ENCODE peak calls at places on chromosomes 6 and 20, in seven cellular contexts. D, K, G, V, H, X and P are unnamed samples.

GRCh38 chr20:22512911-22513489 is 71.4 kb downstream of the FOXA2 start:
- DNase-seq in G (no peak), K (no peak), V (no peak), X (no peak), D (no peak), H (no peak), P (no peak)

GRCh38 chr6:293185-294174 is 1.2 kb downstream of the DUSP22 start:
- DNase-seq in K (peak), V (no peak), G (no peak), D (no peak), X (no peak), H (no peak), P (no peak)

GRCh38 chr20:20685635-20686034 is 26.8 kb downstream of the RALGAPA2 start:
- DNase-seq in D (no peak), G (no peak), X (no peak), V (no peak), K (no peak), H (no peak), P (no peak)

GRCh38 chr6:142387997-142388815 is 86.4 kb downstream of the ADGRG6 start:
- DNase-seq in G (no peak), K (peak), H (peak), V (peak), D (no peak), X (peak), P (no peak)

GRCh38 chr20:40073535-40074111 is 615.4 kb downstream of the MAFB start:
- DNase-seq in D (no peak), V (no peak), K (no peak), X (no peak), H (no peak), G (no peak), P (no peak)

GRCh38 chr6:160978141-160978926 is 13.2 kb upstream of the MAP3K4 start:
- DNase-seq in X (peak), D (no peak), G (no peak), K (no peak), H (no peak), V (no peak), P (no peak)

GRCh38 chr6:41942045-41942851 is 640 bp upstream of the CCND3 start:
- DNase-seq in K (no peak), D (no peak), V (no peak), H (no peak), G (no peak), X (peak), P (no peak)

GRCh38 chr6:124743420-124743819 is 218.8 kb upstream of the RNF217 start:
- DNase-seq in H (no peak), G (no peak), D (no peak), K (no peak), V (no peak), X (no peak), P (no peak)

GRCh38 chr6:125237764-125238163 is 64.0 kb downstream of the HDDC2 start:
- DNase-seq in D (no peak), G (no peak), K (no peak), H (no peak), X (no peak), V (no peak), P (no peak)

GRCh38 chr6:150813319-150813992 is 52.0 kb upstream of the MTHFD1L start:
- DNase-seq in D (no peak), G (no peak), H (peak), X (peak), K (peak), V (peak), P (no peak)

GRCh38 chr6:7051780-7052440 is 55.9 kb upstream of the RREB1 start:
- DNase-seq in D (peak), K (peak), G (no peak), H (peak), X (no peak), V (peak), P (no peak)

DNA sequence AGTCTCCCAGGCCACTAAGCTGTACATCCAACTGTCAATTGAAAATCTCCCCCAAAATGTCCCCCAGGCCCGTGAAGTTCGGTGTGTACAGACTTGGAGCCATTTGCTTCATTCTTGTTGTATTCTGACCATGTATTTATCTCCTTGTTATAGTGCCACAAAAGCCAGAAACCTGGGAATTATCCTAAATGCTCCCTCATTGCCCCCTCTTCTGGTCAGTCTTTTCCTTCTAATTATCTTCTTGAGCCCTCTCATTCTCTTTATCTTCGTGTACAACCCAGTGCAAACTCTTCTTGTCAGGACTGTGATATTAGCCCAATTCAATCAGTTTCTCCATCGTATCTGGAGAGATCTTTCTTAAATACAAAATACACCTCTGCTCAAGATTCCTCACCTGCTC is 64.7 kb downstream of the RFX6 start:
- DNase-seq in G (no peak), D (no peak), X (no peak), K (no peak), H (no peak), V (no peak), P (no peak)
- TF ChIP-seq CTCF in G (no peak), D (no peak), X (no peak), K (no peak), H (no peak), V (no peak), P (no peak)

GRCh38 chr6:29530671-29531310 is 28.7 kb downstream of the UBD start:
- DNase-seq in V (no peak), K (no peak), H (no peak), X (no peak), G (no peak), D (no peak), P (no peak)

GRCh38 chr6:29528300-29528931 is 31.1 kb downstream of the UBD start:
- DNase-seq in V (no peak), K (no peak), G (no peak), H (no peak), X (no peak), D (no peak), P (no peak)

GRCh38 chr6:29528988-29529560 is 30.5 kb downstream of the UBD start:
- DNase-seq in H (no peak), K (no peak), D (no peak), V (no peak), X (no peak), G (no peak), P (no peak)

GRCh38 chr6:29531668-29532067 is 27.9 kb downstream of the UBD start:
- DNase-seq in H (peak), X (no peak), V (peak), D (no peak), G (no peak), K (no peak), P (no peak)

DNA sequence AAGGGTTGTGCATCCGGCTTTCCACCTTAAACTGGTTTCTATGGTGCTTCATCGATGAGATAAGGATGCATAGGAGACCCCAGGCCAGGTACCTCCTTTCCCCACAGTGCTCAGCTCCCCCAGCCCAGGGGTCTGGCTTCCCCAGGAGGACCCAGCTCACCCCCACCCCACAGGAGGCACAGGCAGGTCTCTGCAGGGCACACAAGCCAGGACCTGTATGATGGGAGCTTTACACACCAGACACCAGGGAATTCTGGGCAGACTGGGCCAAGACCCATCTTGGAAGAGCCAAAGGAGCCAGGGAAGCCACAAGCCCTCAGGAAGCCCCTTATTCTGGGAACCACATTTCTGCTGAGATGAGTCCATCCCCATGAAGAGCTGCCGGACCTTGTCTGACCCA is 29.6 kb downstream of the UBD start:
- DNase-seq in H (no peak), D (no peak), G (no peak), K (no peak), X (no peak), V (no peak), P (no peak)
- TF ChIP-seq CTCF in H (no peak), D (no peak), G (no peak), K (no peak), X (no peak), V (no peak), P (no peak)

DNA sequence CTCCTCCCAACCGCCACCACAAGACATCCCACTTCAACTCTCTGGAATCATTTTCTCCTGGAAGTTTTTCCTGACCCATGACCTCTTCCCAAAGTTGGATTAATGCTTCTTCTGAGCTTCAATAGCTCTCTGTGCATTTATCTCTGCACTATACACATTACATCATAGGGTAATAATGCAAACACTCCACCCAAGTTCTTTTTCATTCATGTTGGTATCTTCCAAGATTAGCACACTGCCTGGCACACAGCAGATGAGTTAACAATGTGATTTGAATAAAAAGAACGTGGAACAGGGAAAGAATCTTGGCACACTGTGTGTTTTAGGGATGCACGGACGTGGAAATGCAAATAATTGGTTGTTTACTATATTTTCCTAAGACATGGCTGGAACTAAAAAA is 1.8 kb upstream of the FAM135A start:
- DNase-seq in H (no peak), D (no peak), K (no peak), V (no peak), G (no peak), X (no peak), P (no peak)
- TF ChIP-seq CTCF in H (no peak), D (no peak), K (no peak), V (no peak), G (no peak), X (no peak), P (no peak)

DNA sequence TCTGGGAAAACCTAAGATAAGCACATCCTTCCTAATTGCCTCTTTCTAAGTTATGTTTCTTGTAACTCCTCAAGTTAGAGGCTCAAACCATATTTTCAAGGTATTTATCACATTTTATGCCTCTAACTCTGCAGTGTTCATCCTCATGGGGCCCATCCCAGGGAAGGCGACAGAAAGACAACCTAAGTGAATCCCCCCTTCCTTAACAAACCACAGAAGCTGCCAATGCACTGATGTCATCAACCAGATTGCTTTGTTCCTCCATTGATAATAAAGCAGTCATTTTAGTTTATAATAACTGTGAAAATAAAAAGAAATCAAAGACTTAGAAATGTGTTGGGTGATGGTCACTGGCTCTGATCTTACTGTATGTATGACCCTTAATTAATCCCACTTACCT is 119.5 kb upstream of the TCF21 start:
- DNase-seq in H (no peak), D (no peak), V (no peak), G (no peak), X (peak), K (no peak), P (no peak)
- TF ChIP-seq CTCF in H (no peak), D (no peak), V (no peak), G (no peak), X (no peak), K (no peak), P (no peak)